ENCODE peak calls at places on chromosomes 13 and 19, in six cellular contexts. F is RWPE1; P is left colon; E is epithelial cell of esophagus; Z is naive thymus-derived CD4-positive, alpha-beta T cell; I is ecto neural progenitor cell. T is an unnamed sample.

GRCh38 chr13:49499889-49500660 is 4.3 kb downstream of the PHF11 start:
- DNase-seq in I (no peak), P (no peak), F (no peak), E (no peak), Z (no peak), T (peak)

GRCh38 chr13:48731957-48732569 is 78.3 kb downstream of the CYSLTR2 start:
- DNase-seq in P (no peak), Z (peak), I (peak), E (peak), F (no peak), T (no peak)

GRCh38 chr13:86085890-86086289 is 286.7 kb upstream of the SLITRK6 start:
- DNase-seq in I (no peak), Z (no peak), E (peak), P (no peak), F (no peak), T (no peak)

GRCh38 chr13:44884076-44884729 is 105.1 kb downstream of the NUFIP1 start:
- DNase-seq in E (peak), Z (no peak), F (peak), P (no peak), I (no peak), T (no peak)

GRCh38 chr19:4909172-4909896 is at the start of gene UHRF1:
- DNase-seq in Z (no peak), I (peak), P (no peak), E (no peak), F (peak), T (no peak)

GRCh38 chr13:100528820-100529219 is 59.8 kb downstream of the GGACT start:
- DNase-seq in F (no peak), Z (no peak), P (no peak), I (no peak), E (no peak), T (no peak)

GRCh38 chr13:82815791-82816190 is 1066.5 kb downstream of the SLITRK1 start:
- DNase-seq in F (no peak), I (no peak), Z (no peak), E (peak), P (no peak), T (no peak)

GRCh38 chr13:48263196-48263595 is 30.2 kb downstream of the ITM2B start:
- DNase-seq in P (no peak), F (peak), Z (no peak), I (no peak), E (peak), T (no peak)

GRCh38 chr19:57559008-57559403 is 657 bp downstream of the ZNF550 start:
- DNase-seq in F (peak), Z (peak), P (no peak), E (peak), I (peak), T (no peak)

GRCh38 chr13:101230271-101230890 is 185.9 kb downstream of the NALCN start:
- DNase-seq in I (no peak), Z (no peak), F (no peak), P (no peak), E (no peak), T (no peak)

GRCh38 chr13:33766724-33767123 is 51.2 kb upstream of the RFC3 start:
- DNase-seq in F (no peak), E (no peak), Z (no peak), P (no peak), I (no peak), T (no peak)

GRCh38 chr19:16660763-16661479 is at the start of gene TMEM38A:
- DNase-seq in I (peak), E (peak), F (peak), Z (peak), P (peak), T (no peak)

GRCh38 chr13:64758520-64758919 is 2471.6 kb downstream of the PCDH9 start:
- DNase-seq in Z (no peak), E (peak), F (no peak), I (no peak), P (no peak), T (no peak)

T was measured in epithelial cell of prostate.